ENCODE peak calls at places on chromosomes 16 and 17, in six cellular contexts. A is ovary, R is left ventricle myocardium inferior, U is heart left ventricle, O is sigmoid colon, W is HFF-Myc. N is an unnamed sample.

GRCh38 chr16:27692576-27692975 is 142.6 kb downstream of the KATNIP start:
- DNase-seq in A (no peak), R (no peak), U (no peak), O (no peak), W (no peak), N (no peak)

GRCh38 chr17:81302861-81303326 is 7.8 kb upstream of the SLC38A10 start:
- DNase-seq in A (no peak), R (no peak), U (no peak), O (no peak), W (no peak), N (no peak)

GRCh38 chr17:74217036-74217725 is 3.8 kb downstream of the TTYH2 start:
- DNase-seq in A (no peak), R (no peak), U (no peak), O (no peak), W (no peak), N (no peak)

GRCh38 chr17:30567231-30568116 is 90.3 kb downstream of the GOSR1 start:
- DNase-seq in A (no peak), R (no peak), U (no peak), O (no peak), W (no peak), N (no peak)

GRCh38 chr17:30477758-30478115 is 529 bp downstream of the GOSR1 start:
- DNase-seq in A (no peak), R (no peak), U (peak), O (no peak), W (no peak), N (no peak)

GRCh38 chr17:50280068-50280467 is 5.8 kb downstream of the TMEM92 start:
- DNase-seq in A (no peak), R (no peak), U (no peak), O (no peak), W (no peak), N (no peak)

GRCh38 chr16:53629607-53630312 is 73.9 kb downstream of the RPGRIP1L start:
- DNase-seq in A (no peak), R (no peak), U (no peak), O (no peak), W (no peak), N (no peak)

GRCh38 chr16:15518412-15519351 is 84.3 kb downstream of the BMERB1 start:
- DNase-seq in A (peak), R (peak), U (peak), O (peak), W (no peak), N (peak)

GRCh38 chr16:67161595-67162058 is 1.9 kb downstream of the FBXL8 start:
- DNase-seq in A (no peak), R (peak), U (peak), O (no peak), W (no peak), N (no peak)

GRCh38 chr17:45050680-45051059 is 762 bp downstream of the DCAKD start:
- DNase-seq in A (no peak), R (no peak), U (no peak), O (no peak), W (no peak), N (no peak)

GRCh38 chr17:78399693-78400144 is 21.3 kb downstream of the PGS1 start:
- DNase-seq in A (no peak), R (no peak), U (no peak), O (no peak), W (no peak), N (no peak)

GRCh38 chr16:56463153-56463552 is 11.8 kb downstream of the OGFOD1 start:
- DNase-seq in A (no peak), R (no peak), U (no peak), O (no peak), W (no peak), N (no peak)

GRCh38 chr16:70161350-70161749 is 12.2 kb upstream of the CLEC18C start:
- DNase-seq in A (no peak), R (no peak), U (no peak), O (no peak), W (no peak), N (no peak)

GRCh38 chr16:75377971-75378386 is 55.3 kb downstream of the CFDP1 start:
- DNase-seq in A (peak), R (no peak), U (no peak), O (no peak), W (peak), N (peak)

GRCh38 chr17:537133-537532 is 177.5 kb downstream of the VPS53 start:
- DNase-seq in A (no peak), R (no peak), U (no peak), O (no peak), W (no peak), N (no peak)

GRCh38 chr16:82456683-82457082 is 170.1 kb upstream of the CDH13 start:
- DNase-seq in A (peak), R (peak), U (no peak), O (no peak), W (peak), N (no peak)

GRCh38 chr16:80260906-80261311 is 279.9 kb upstream of the DYNLRB2 start:
- DNase-seq in A (no peak), R (no peak), U (no peak), O (no peak), W (no peak), N (peak)

GRCh38 chr17:77419095-77419494 is 278.3 kb downstream of the SEC14L1 start:
- DNase-seq in A (no peak), R (no peak), U (no peak), O (no peak), W (no peak), N (no peak)

GRCh38 chr16:64880994-64881393 is 240.9 kb downstream of the CDH11 start:
- DNase-seq in A (no peak), R (no peak), U (no peak), O (no peak), W (no peak), N (no peak)

GRCh38 chr17:80360396-80360795 is 54.6 kb upstream of the ENDOV start:
- DNase-seq in A (no peak), R (no peak), U (no peak), O (peak), W (no peak), N (no peak)

GRCh38 chr16:55501549-55502322 is 7.1 kb upstream of the LPCAT2 start:
- DNase-seq in A (no peak), R (no peak), U (no peak), O (no peak), W (no peak), N (no peak)

GRCh38 chr17:39736319-39737165 is 1.2 kb upstream of the GRB7 start:
- DNase-seq in A (no peak), R (no peak), U (no peak), O (no peak), W (no peak), N (no peak)

GRCh38 chr17:47401100-47401499 is 77.3 kb downstream of the EFCAB13 start:
- DNase-seq in A (no peak), R (no peak), U (no peak), O (no peak), W (no peak), N (no peak)

GRCh38 chr17:44024271-44024663 is 9.5 kb upstream of the TMEM101 start:
- DNase-seq in A (no peak), R (no peak), U (no peak), O (no peak), W (no peak), N (no peak)

GRCh38 chr17:74454197-74455024 is 12.0 kb upstream of the CD300A start:
- DNase-seq in A (peak), R (peak), U (peak), O (peak), W (no peak), N (no peak)

GRCh38 chr17:79459003-79459655 is 151.7 kb downstream of the RBFOX3 start:
- DNase-seq in A (no peak), R (no peak), U (no peak), O (no peak), W (no peak), N (no peak)

GRCh38 chr17:68759343-68760140 is 158.4 kb upstream of the FAM20A start:
- DNase-seq in A (peak), R (peak), U (peak), O (peak), W (peak), N (peak)

GRCh38 chr16:69566437-69567030 is 768 bp downstream of the NFAT5 start:
- DNase-seq in A (peak), R (peak), U (peak), O (peak), W (no peak), N (no peak)

GRCh38 chr16:89565506-89566372 is 5.3 kb downstream of the RPL13 start:
- DNase-seq in A (peak), R (peak), U (no peak), O (no peak), W (no peak), N (no peak)

GRCh38 chr16:85798283-85798776 is 1.0 kb downstream of the EMC8 start:
- DNase-seq in A (no peak), R (no peak), U (no peak), O (no peak), W (no peak), N (no peak)

GRCh38 chr17:2369551-2370210 is 31.2 kb downstream of the MNT start:
- DNase-seq in A (no peak), R (no peak), U (no peak), O (no peak), W (no peak), N (no peak)
- TF ChIP-seq CTCF in A (no peak), R (no peak), U (no peak), O (no peak), W (no peak), N (peak)

GRCh38 chr16:81350306-81350615 is 35.5 kb downstream of the GAN start:
- DNase-seq in A (no peak), R (no peak), U (no peak), O (no peak), W (no peak), N (no peak)

GRCh38 chr16:81349608-81350305 is 35.0 kb downstream of the GAN start:
- DNase-seq in A (no peak), R (no peak), U (no peak), O (no peak), W (no peak), N (no peak)

GRCh38 chr16:81347425-81347824 is 32.7 kb downstream of the GAN start:
- DNase-seq in A (no peak), R (no peak), U (no peak), O (no peak), W (no peak), N (no peak)
- TF ChIP-seq CTCF in A (no peak), R (no peak), U (no peak), O (no peak), W (no peak), N (no peak)

DNA sequence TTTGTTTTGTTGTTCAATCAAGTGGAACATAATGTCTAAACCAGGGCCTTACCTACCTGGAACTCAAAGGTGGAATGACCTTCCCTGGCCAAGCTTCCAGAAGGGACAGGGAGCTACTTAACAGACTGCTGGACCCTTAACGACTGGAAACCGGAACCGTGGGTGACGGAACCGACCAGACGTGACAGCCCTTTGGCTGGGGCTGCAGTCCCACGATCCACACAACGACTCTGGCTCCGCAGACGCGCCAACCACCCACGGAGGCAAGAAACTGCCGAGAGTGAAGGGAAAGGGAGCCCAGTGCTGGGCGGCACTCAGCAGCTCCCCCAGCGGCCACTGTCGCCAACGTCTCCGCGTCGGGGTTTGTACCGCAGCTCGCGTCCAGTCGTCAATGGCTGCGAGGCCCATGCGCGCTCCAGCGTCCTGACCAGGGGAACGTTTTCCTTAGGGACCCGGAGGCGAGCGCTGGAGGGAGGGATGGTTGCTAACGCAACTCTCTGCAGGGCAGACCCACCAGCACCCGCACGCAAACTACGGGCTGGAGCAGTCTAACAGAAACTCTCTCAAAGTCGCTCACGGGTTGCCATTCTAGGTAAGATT is 5.5 kb upstream of the KIF22 start:
- DNase-seq in A (peak), R (peak), U (peak), O (peak), W (no peak), N (no peak)
- TF ChIP-seq CTCF in A (peak), R (peak), U (peak), O (peak), W (peak), N (peak)

GRCh38 chr16:1823821-1824220 is 2.8 kb downstream of the HAGH start:
- DNase-seq in A (no peak), R (peak), U (no peak), O (no peak), W (no peak), N (no peak)
- TF ChIP-seq CTCF in A (no peak), R (no peak), U (no peak), O (no peak), W (peak), N (peak)

DNA sequence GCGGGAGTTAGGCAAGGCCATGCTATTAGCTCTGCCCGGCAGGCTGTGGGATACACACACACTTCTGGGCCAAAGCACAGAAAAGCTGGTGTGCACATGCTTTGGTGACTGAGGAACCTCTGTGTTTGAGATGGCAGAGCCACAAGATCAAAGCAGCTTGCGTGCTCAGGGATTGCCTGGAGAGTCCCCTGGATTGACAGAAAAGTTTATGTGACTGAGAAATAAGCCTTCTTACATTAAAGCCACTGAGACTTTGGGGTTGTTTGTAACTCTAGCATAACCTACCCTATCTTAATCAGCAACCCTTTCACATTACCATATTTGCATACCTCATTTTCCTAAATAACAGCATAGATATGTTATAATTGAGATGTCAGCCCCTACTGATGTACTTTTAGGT is 69.3 kb downstream of the MYO1D start:
- DNase-seq in A (no peak), R (no peak), U (no peak), O (no peak), W (peak), N (no peak)
- TF ChIP-seq CTCF in A (no peak), R (no peak), U (no peak), O (no peak), W (no peak), N (no peak)

DNA sequence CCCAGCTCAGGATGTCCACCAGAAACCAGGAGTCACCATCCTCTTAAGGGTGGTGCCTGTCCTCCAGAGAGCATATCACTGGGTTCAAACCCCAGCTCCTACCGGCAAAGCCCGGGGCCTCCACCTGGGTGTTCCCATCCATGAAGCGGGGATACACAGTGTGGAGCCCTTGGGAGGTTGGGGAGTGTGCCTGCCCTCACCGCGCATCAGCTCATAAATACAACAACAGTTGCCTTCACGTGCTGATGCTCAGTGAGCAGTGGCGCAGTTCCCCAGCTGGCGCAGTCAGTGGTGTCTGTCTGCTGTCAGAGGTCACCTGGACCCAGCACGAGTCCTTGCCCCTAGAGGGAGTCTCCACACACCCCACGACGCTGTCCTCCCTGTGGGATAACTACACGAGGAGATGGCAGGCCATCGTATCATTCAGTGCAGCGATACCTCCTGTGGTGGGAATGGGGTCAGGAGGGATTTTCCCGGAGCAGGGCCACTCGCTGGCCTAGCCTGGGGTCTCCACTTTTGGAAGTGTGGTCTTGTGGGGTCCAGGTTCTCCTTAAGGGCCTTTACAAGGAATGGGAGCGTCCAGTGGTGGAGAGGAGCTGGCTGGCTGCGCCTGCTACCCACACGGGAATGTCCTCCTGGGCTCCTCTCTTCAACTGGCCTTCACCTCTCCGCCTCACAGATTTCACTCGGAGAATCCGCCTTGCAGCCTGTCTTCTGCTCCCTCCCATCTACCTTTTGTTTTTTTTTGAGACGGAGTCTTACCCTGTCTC is 2.3 kb upstream of the ELOB start:
- DNase-seq in A (no peak), R (no peak), U (peak), O (peak), W (no peak), N (no peak)
- TF ChIP-seq CTCF in A (no peak), R (no peak), U (no peak), O (no peak), W (no peak), N (no peak)

N was measured in epithelial cell of proximal tubule.